ENCODE peak calls at places on chromosomes 16 and 17, in nine cellular contexts. R is uterus, T is neural crest cell, U is AG09309, J is neural progenitor cell, W is A549, N is HFFc6, M is GM10248, D is GM06990. A is an unnamed sample.

GRCh38 chr16:67164599-67165061 is at the start of gene HSF4:
- DNase-seq in W (no peak), U (no peak), D (no peak), T (no peak), M (no peak), J (peak), N (no peak), R (no peak), A (no peak)

GRCh38 chr17:79072544-79072943 is 2.1 kb upstream of the ENGASE start:
- DNase-seq in T (no peak), M (no peak), J (no peak), R (no peak), N (no peak), W (no peak), D (no peak), U (no peak), A (no peak)

GRCh38 chr16:27792486-27793275 is 242.7 kb downstream of the KATNIP start:
- DNase-seq in J (no peak), T (no peak), U (no peak), W (no peak), R (no peak), M (no peak), N (no peak), D (no peak), A (no peak)

GRCh38 chr17:82241926-82242697 is 13.3 kb downstream of the SLC16A3 start:
- DNase-seq in M (no peak), T (no peak), U (no peak), W (no peak), R (peak), J (no peak), D (peak), N (no peak), A (no peak)

GRCh38 chr16:70476272-70477020 is 22.1 kb downstream of the FCSK start:
- DNase-seq in M (peak), U (peak), T (no peak), J (no peak), N (peak), W (no peak), D (peak), R (no peak), A (no peak)

GRCh38 chr16:56614549-56614991 is 6.2 kb downstream of the MT2A start:
- DNase-seq in J (no peak), N (peak), R (no peak), W (peak), T (no peak), U (no peak), M (no peak), D (no peak), A (no peak)

GRCh38 chr17:31561469-31562412 is 170.3 kb downstream of the RAB11FIP4 start:
- DNase-seq in J (no peak), U (no peak), R (no peak), D (no peak), N (peak), M (no peak), T (no peak), W (no peak), A (no peak)

GRCh38 chr17:48483004-48483403 is 47.8 kb downstream of the HOXB1 start:
- DNase-seq in M (no peak), U (no peak), W (no peak), N (peak), T (no peak), R (no peak), D (no peak), J (no peak), A (no peak)

GRCh38 chr16:81279375-81279774 is 35.4 kb upstream of the GAN start:
- DNase-seq in M (no peak), R (no peak), J (no peak), W (peak), U (no peak), N (no peak), T (no peak), D (no peak), A (no peak)

GRCh38 chr17:41939044-41939695 is 8.8 kb downstream of the ODAD4 start:
- DNase-seq in J (no peak), T (no peak), W (no peak), M (no peak), R (no peak), N (no peak), D (no peak), U (no peak), A (no peak)

GRCh38 chr17:61467416-61468262 is 15.4 kb downstream of the TBX4 start:
- DNase-seq in R (no peak), T (peak), J (peak), W (peak), D (no peak), M (no peak), U (no peak), N (peak), A (no peak)

GRCh38 chr16:73183678-73184092 is 135.8 kb upstream of the ZFHX3 start:
- DNase-seq in T (no peak), U (no peak), N (no peak), J (no peak), M (no peak), R (peak), D (no peak), W (no peak), A (no peak)

GRCh38 chr16:17780181-17780580 is 309.4 kb upstream of the XYLT1 start:
- DNase-seq in N (no peak), T (no peak), M (no peak), R (no peak), D (no peak), J (no peak), U (no peak), W (no peak), A (no peak)

GRCh38 chr16:4404247-4404966 is 12.0 kb downstream of the CORO7 start:
- DNase-seq in M (no peak), W (peak), J (peak), T (peak), D (no peak), N (peak), U (no peak), R (peak), A (no peak)

GRCh38 chr17:16873654-16874035 is 98.3 kb downstream of the TNFRSF13B start:
- DNase-seq in M (no peak), R (no peak), W (no peak), D (no peak), T (no peak), J (no peak), N (no peak), U (no peak), A (no peak)

GRCh38 chr17:16872836-16873653 is 98.9 kb downstream of the TNFRSF13B start:
- DNase-seq in T (peak), N (no peak), W (peak), R (no peak), J (peak), U (no peak), D (no peak), M (peak), A (peak)

GRCh38 chr17:16878084-16878483 is 93.8 kb downstream of the TNFRSF13B start:
- DNase-seq in N (no peak), T (no peak), J (no peak), R (no peak), D (no peak), M (no peak), U (no peak), W (no peak), A (no peak)

GRCh38 chr17:16877102-16877501 is 94.8 kb downstream of the TNFRSF13B start:
- DNase-seq in W (no peak), T (no peak), D (no peak), M (no peak), N (no peak), J (no peak), R (no peak), U (no peak), A (no peak)

DNA sequence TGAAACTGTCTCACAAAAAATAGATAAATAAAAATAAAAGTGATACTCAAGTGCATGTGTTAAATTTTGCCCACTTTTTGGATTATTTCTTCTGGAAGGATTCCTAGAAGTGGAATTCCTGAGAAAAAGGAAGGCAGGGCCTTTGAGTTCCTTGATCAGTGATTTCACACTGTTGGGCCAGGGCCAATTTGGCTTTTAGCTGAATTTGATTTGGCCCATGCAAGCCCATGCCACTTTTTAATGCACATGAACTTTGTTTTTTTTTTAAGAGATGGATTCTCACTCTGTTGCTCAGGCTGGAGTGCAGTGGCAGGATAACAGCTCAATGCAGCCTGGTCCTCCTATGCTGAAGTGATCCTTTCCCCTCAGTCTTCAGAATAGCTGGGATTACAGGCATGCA is 96.3 kb downstream of the TNFRSF13B start:
- DNase-seq in U (no peak), N (no peak), R (no peak), M (no peak), W (no peak), J (no peak), D (no peak), T (no peak), A (no peak)
- TF ChIP-seq CTCF in U (no peak), N (no peak), R (no peak), M (no peak), W (no peak), J (no peak), D (no peak), T (no peak), A (no peak)

GRCh38 chr17:28381141-28381825 is 9.8 kb downstream of the SARM1 start:
- DNase-seq in T (peak), U (no peak), J (peak), R (no peak), N (no peak), M (peak), W (no peak), D (no peak), A (no peak)
- TF ChIP-seq CTCF in T (peak), U (peak), J (peak), R (no peak), N (no peak), M (no peak), W (no peak), D (no peak), A (no peak)

DNA sequence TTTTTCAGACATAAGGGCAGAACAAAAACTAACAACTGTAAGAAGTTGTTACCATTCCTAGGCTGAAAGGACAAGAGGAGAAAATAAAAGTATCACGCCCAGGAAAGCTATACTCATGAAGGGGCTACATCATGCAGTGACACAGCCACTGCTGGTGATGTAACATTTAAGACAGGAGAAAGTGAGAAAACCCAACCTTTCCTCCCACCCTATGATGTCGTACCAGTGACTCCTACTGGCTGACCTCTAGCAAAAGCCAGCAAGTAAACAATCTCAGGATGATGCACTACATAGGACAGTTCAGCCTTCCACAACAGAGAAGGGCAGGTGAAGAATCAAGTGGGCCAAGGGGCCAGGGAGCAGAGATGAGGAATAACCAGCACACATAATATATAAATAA is 14.0 kb upstream of the OR1E2 start:
- DNase-seq in M (no peak), T (no peak), N (no peak), D (no peak), U (no peak), W (peak), J (peak), R (no peak), A (no peak)
- TF ChIP-seq CTCF in M (no peak), T (no peak), N (no peak), D (peak), U (no peak), W (peak), J (peak), R (no peak), A (no peak)

GRCh38 chr16:68328860-68329370 is 18.1 kb downstream of the PRMT7 start:
- DNase-seq in N (no peak), T (no peak), U (no peak), R (no peak), M (no peak), W (no peak), D (no peak), J (no peak), A (no peak)
- TF ChIP-seq CTCF in N (peak), T (no peak), U (no peak), R (no peak), M (no peak), W (no peak), D (no peak), J (no peak), A (peak)